ENCODE peak calls at places on chromosomes 11 and 22, in five cellular contexts. X, Z, J, M and A are unnamed samples.

GRCh38 chr11:114285599-114285998 is 10.6 kb upstream of the NNMT start:
- DNase-seq in X (no peak), Z (peak), J (no peak), M (no peak), A (no peak)

GRCh38 chr11:102396708-102397563 is 49.9 kb downstream of the BIRC2 start:
- DNase-seq in X (no peak), Z (peak), J (no peak), M (no peak), A (no peak)

GRCh38 chr11:5043385-5043784 is 2.9 kb upstream of the OR52J3 start:
- DNase-seq in X (no peak), Z (peak), J (no peak), M (no peak), A (no peak)

GRCh38 chr11:83427943-83428342 is 141.8 kb upstream of the CCDC90B start:
- DNase-seq in X (no peak), Z (no peak), J (no peak), M (no peak), A (no peak)

GRCh38 chr11:69356703-69357457 is 62.9 kb downstream of the MYEOV start:
- DNase-seq in X (no peak), Z (no peak), J (no peak), M (no peak), A (peak)

GRCh38 chr11:79390923-79391322 is 49.9 kb downstream of the TENM4 start:
- DNase-seq in X (no peak), Z (no peak), J (no peak), M (no peak), A (no peak)

GRCh38 chr11:44199298-44199697 is 103.8 kb downstream of the EXT2 start:
- DNase-seq in X (no peak), Z (no peak), J (no peak), M (no peak), A (no peak)

GRCh38 chr11:73350908-73351636 is 25.1 kb upstream of the RELT start:
- DNase-seq in X (no peak), Z (peak), J (peak), M (peak), A (peak)

GRCh38 chr22:24282401-24282800 is 11.8 kb downstream of the SPECC1L start:
- DNase-seq in X (no peak), Z (no peak), J (no peak), M (no peak), A (no peak)

GRCh38 chr22:50146440-50147228 is 23.9 kb upstream of the PANX2 start:
- DNase-seq in X (no peak), Z (peak), J (peak), M (no peak), A (no peak)

GRCh38 chr22:49239264-49240015 is 588.2 kb downstream of the BRD1 start:
- DNase-seq in X (no peak), Z (no peak), J (no peak), M (no peak), A (peak)